ENCODE peak calls at places on chromosomes 3 and 15, in four cellular contexts. N is H1, W is GM20000, K is sigmoid colon. T is an unnamed sample.
A peak's percentile ranks its signal among the peaks of the same experiment; 100 is the strongest.

GRCh38 chr3:144586382-144586781 is 614.8 kb downstream of the DIPK2A start:
- DNase-seq in N (no peak), W (no peak), K (no peak), T (no peak)

GRCh38 chr3:89025185-89025584 is 82.2 kb upstream of the EPHA3 start:
- DNase-seq in N (no peak), W (no peak), K (no peak), T (no peak)

GRCh38 chr15:39376371-39376909 is 204.4 kb upstream of the THBS1 start:
- DNase-seq in N (no peak), W (no peak), K (no peak), T (no peak)

GRCh38 chr15:20358781-20359414 is 182.7 kb downstream of the GOLGA6L6 start:
- DNase-seq in N (no peak), W (no peak), K (no peak), T (no peak)

GRCh38 chr3:48716508-48716981 is 476 bp downstream of the IP6K2 start:
- DNase-seq in N (peak; percentile 57), W (no peak), K (peak; percentile 67), T (no peak)

GRCh38 chr15:23372284-23372683 is 17.7 kb downstream of the GOLGA8S start:
- DNase-seq in N (no peak), W (no peak), K (no peak), T (no peak)

GRCh38 chr15:77580991-77581682 is 51.6 kb downstream of the LINGO1 start:
- DNase-seq in N (no peak), W (no peak), K (no peak), T (no peak)

GRCh38 chr3:42376397-42376798 is 34.0 kb downstream of the LYZL4 start:
- DNase-seq in N (no peak), W (no peak), K (no peak), T (no peak)

GRCh38 chr15:37758412-37758811 is 176.0 kb upstream of the TMCO5A start:
- DNase-seq in N (no peak), W (no peak), K (no peak), T (no peak)

GRCh38 chr3:73552700-73553099 is 72.0 kb downstream of the PDZRN3 start:
- DNase-seq in N (no peak), W (no peak), K (no peak), T (no peak)

GRCh38 chr3:163056874-163057497 is 1560.4 kb downstream of the OTOL1 start:
- DNase-seq in N (peak; percentile 80), W (peak; percentile 34), K (no peak), T (no peak)

GRCh38 chr15:70584441-70584837 is 178.9 kb downstream of the UACA start:
- DNase-seq in N (no peak), W (peak; percentile 25), K (no peak), T (no peak)

DNA sequence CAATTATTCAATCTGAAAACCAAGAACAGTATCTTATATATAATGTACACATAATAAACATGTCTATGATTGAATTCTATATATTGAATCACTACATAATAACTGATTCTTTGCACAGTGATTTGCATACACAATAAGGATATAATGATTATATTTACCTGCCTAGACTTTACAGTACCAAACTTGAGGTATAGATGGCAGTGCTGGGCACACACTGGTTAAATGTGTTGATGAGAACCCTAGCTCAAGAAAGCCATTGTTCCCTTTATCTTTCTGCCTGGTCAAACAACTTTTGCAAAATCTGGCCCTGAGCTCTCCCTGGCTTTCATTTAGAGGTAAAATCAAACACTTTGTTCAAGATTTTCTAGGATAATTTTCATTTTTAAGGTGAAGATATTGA is 697.7 kb downstream of the TUSC7 start:
- DNase-seq in N (no peak), W (peak; percentile 6), K (no peak), T (no peak)
- TF ChIP-seq CTCF in N (peak; percentile 61), W (peak; percentile 8), K (no peak), T (peak; percentile 20)

DNA sequence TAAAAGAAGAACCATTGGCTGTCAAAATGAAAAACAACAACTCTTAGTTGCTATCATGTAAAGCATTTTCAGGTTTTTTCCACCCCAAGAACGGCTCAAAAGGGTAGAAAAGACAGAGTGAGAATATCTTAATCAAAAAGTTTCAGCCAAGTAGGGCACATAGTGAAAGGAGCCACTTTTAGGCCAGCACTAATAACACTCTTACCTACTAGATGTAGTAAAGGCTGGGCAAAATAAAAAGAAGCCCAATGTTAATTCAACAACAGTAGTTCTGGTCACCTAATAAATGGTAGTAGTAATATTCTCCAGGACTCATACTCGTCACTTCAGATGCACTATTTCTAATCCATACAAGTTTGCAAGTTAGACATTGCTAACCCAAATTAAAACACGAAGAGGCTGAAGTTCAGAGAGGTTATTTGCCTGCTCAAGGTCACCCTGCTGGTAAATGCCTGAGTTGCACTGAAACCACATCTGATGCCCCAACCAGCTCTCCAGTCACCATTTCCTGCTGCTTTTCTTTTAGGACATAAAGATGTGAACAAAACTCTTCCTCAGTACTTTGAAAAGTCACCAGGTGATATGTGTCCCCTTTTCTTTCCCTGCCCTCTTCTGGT is 7.5 kb downstream of the GOLIM4 start:
- DNase-seq in N (no peak), W (peak; percentile 18), K (no peak), T (no peak)
- TF ChIP-seq CTCF in N (peak; percentile 69), W (no peak), K (no peak), T (peak; percentile 33)

GRCh38 chr3:170848294-170848917 is 21.6 kb downstream of the RPL22L1 start:
- DNase-seq in N (no peak), W (no peak), K (no peak), T (no peak)
- TF ChIP-seq CTCF in N (no peak), W (no peak), K (no peak), T (peak; percentile 49)

GRCh38 chr15:33729648-33730047 is 238.6 kb upstream of the CHRM5 start:
- DNase-seq in N (no peak), W (no peak), K (no peak), T (no peak)
- TF ChIP-seq CTCF in N (no peak), W (no peak), K (no peak), T (no peak)

GRCh38 chr3:176357891-176358290 is 839.4 kb downstream of the TBL1XR1 start:
- DNase-seq in N (no peak), W (no peak), K (no peak), T (no peak)

GRCh38 chr3:176354843-176355242 is 842.4 kb downstream of the TBL1XR1 start:
- DNase-seq in N (no peak), W (no peak), K (no peak), T (no peak)

GRCh38 chr3:176362191-176362731 is 835.0 kb downstream of the TBL1XR1 start:
- DNase-seq in N (no peak), W (no peak), K (no peak), T (no peak)

GRCh38 chr3:176359211-176359610 is 838.1 kb downstream of the TBL1XR1 start:
- DNase-seq in N (no peak), W (no peak), K (no peak), T (no peak)
- TF ChIP-seq CTCF in N (peak; percentile 52), W (no peak), K (no peak), T (no peak)

GRCh38 chr15:66047321-66048024 is 178.2 kb downstream of the RAB11A start:
- DNase-seq in N (no peak), W (no peak), K (no peak), T (no peak)

GRCh38 chr15:66045542-66045941 is 176.3 kb downstream of the RAB11A start:
- DNase-seq in N (no peak), W (no peak), K (no peak), T (no peak)

GRCh38 chr15:66046326-66046725 is 177.0 kb downstream of the RAB11A start:
- DNase-seq in N (no peak), W (no peak), K (no peak), T (no peak)

GRCh38 chr15:66044837-66045236 is 175.5 kb downstream of the RAB11A start:
- DNase-seq in N (no peak), W (no peak), K (no peak), T (no peak)

GRCh38 chr15:66046751-66047150 is 177.5 kb downstream of the RAB11A start:
- DNase-seq in N (no peak), W (peak; percentile 40), K (no peak), T (no peak)
- TF ChIP-seq CTCF in N (no peak), W (no peak), K (no peak), T (no peak)

GRCh38 chr3:126083138-126083445 is 832 bp downstream of the SLC41A3 start:
- DNase-seq in N (no peak), W (peak; percentile 38), K (no peak), T (no peak)

GRCh38 chr3:126082334-126083137 is 1.4 kb downstream of the SLC41A3 start:
- DNase-seq in N (no peak), W (no peak), K (no peak), T (no peak)

GRCh38 chr3:126080970-126081369 is 3.0 kb downstream of the SLC41A3 start:
- DNase-seq in N (no peak), W (no peak), K (no peak), T (no peak)

GRCh38 chr3:126083511-126083912 is 412 bp downstream of the SLC41A3 start:
- DNase-seq in N (peak; percentile 62), W (no peak), K (no peak), T (no peak)

GRCh38 chr3:126081618-126082333 is 2.1 kb downstream of the SLC41A3 start:
- DNase-seq in N (no peak), W (no peak), K (no peak), T (no peak)
- TF ChIP-seq CTCF in N (peak; percentile 40), W (no peak), K (no peak), T (peak; percentile 25)

GRCh38 chr3:146384786-146385185 is 84.6 kb downstream of the PLSCR2 start:
- DNase-seq in N (no peak), W (no peak), K (no peak), T (no peak)

GRCh38 chr3:146387566-146387965 is 81.8 kb downstream of the PLSCR2 start:
- DNase-seq in N (no peak), W (no peak), K (no peak), T (no peak)

GRCh38 chr3:146380052-146380451 is 89.3 kb downstream of the PLSCR2 start:
- DNase-seq in N (no peak), W (no peak), K (no peak), T (no peak)

DNA sequence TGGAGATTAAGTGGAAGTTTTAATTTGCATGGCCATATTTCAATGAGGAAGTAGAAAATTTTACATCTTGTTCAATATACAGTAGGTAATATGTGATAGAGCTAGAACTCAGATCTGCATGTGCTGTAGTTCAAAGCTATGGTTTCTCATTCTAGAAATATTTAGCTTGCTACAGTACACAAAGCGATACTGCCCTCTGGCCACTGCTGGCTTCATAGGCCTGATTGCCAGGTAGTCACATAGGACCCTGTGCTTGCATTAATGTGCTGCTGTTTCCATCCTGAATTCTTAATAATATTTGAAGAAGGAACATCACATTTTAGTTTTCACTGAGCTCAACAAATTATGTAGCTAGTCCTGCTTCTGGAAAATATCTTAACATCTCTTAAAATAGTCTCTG is 87.0 kb downstream of the PLSCR2 start:
- DNase-seq in N (no peak), W (no peak), K (no peak), T (no peak)
- TF ChIP-seq CTCF in N (peak; percentile 47), W (no peak), K (no peak), T (no peak)

T was measured in CD14-positive monocyte.